ENCODE peak calls at places on chromosomes 7 and 10, in five cellular contexts. P is OCI-LY7, S is NT2/D1, H is heart right ventricle, G is ovary. J is an unnamed sample.

GRCh38 chr10:1272762-1273161 is 216.6 kb downstream of the WDR37 start:
- DNase-seq in P (no peak), S (no peak), H (no peak), G (no peak), J (no peak)

GRCh38 chr10:132520147-132520811 is 17.3 kb upstream of the INPP5A start:
- DNase-seq in P (no peak), S (no peak), H (peak; percentile 65), G (peak; percentile 61), J (no peak)

GRCh38 chr7:125184801-125185200 is 255.2 kb upstream of the POT1 start:
- DNase-seq in P (no peak), S (no peak), H (no peak), G (no peak), J (no peak)

GRCh38 chr10:116147162-116147906 is 125.7 kb downstream of the GFRA1 start:
- DNase-seq in P (no peak), S (no peak), H (no peak), G (no peak), J (peak; percentile 23)

GRCh38 chr7:155579565-155579964 is 33.2 kb upstream of the CNPY1 start:
- DNase-seq in P (no peak), S (no peak), H (no peak), G (no peak), J (no peak)

GRCh38 chr7:127437772-127438330 is 45.3 kb upstream of the ZNF800 start:
- DNase-seq in P (no peak), S (no peak), H (no peak), G (no peak), J (no peak)

GRCh38 chr10:21715531-21716195 is 181.6 kb downstream of the MLLT10 start:
- DNase-seq in P (no peak), S (no peak), H (no peak), G (no peak), J (no peak)

GRCh38 chr7:3760696-3761095 is 459.6 kb downstream of the SDK1 start:
- DNase-seq in P (no peak), S (no peak), H (no peak), G (no peak), J (no peak)

GRCh38 chr7:38550881-38551280 is 80.3 kb downstream of the AMPH start:
- DNase-seq in P (no peak), S (no peak), H (no peak), G (no peak), J (no peak)

GRCh38 chr10:63331586-63331985 is 134.2 kb downstream of the JMJD1C start:
- DNase-seq in P (no peak), S (no peak), H (no peak), G (no peak), J (no peak)

GRCh38 chr7:17005277-17005676 is 123.5 kb upstream of the AGR3 start:
- DNase-seq in P (no peak), S (no peak), H (no peak), G (no peak), J (no peak)

GRCh38 chr10:28842321-28842720 is 165.0 kb downstream of the BAMBI start:
- DNase-seq in P (no peak), S (no peak), H (no peak), G (no peak), J (no peak)

GRCh38 chr7:43834463-43835251 is 34.7 kb downstream of the MRPS24 start:
- DNase-seq in P (peak; percentile 53), S (no peak), H (no peak), G (no peak), J (peak; percentile 49)

GRCh38 chr10:26800468-26800867 is 60.3 kb downstream of the ABI1 start:
- DNase-seq in P (peak; percentile 64), S (no peak), H (no peak), G (no peak), J (no peak)

GRCh38 chr7:625376-625971 is 101.0 kb upstream of the DNAAF5 start:
- DNase-seq in P (no peak), S (no peak), H (no peak), G (no peak), J (no peak)

GRCh38 chr10:15881542-15881941 is 21.2 kb upstream of the MINDY3 start:
- DNase-seq in P (no peak), S (no peak), H (no peak), G (no peak), J (no peak)

GRCh38 chr7:84154991-84155781 is 39.4 kb downstream of the SEMA3A start:
- DNase-seq in P (no peak), S (no peak), H (no peak), G (no peak), J (no peak)

GRCh38 chr7:151062399-151063211 is 3.2 kb downstream of the SLC4A2 start:
- DNase-seq in P (no peak), S (peak; percentile 91), H (no peak), G (peak; percentile 72), J (no peak)

GRCh38 chr7:55957190-55957589 is 5.5 kb downstream of the MRPS17 start:
- DNase-seq in P (no peak), S (no peak), H (no peak), G (no peak), J (no peak)

GRCh38 chr7:1811850-1812692 is 142.0 kb downstream of the ELFN1 start:
- DNase-seq in P (peak; percentile 18), S (no peak), H (no peak), G (no peak), J (no peak)

DNA sequence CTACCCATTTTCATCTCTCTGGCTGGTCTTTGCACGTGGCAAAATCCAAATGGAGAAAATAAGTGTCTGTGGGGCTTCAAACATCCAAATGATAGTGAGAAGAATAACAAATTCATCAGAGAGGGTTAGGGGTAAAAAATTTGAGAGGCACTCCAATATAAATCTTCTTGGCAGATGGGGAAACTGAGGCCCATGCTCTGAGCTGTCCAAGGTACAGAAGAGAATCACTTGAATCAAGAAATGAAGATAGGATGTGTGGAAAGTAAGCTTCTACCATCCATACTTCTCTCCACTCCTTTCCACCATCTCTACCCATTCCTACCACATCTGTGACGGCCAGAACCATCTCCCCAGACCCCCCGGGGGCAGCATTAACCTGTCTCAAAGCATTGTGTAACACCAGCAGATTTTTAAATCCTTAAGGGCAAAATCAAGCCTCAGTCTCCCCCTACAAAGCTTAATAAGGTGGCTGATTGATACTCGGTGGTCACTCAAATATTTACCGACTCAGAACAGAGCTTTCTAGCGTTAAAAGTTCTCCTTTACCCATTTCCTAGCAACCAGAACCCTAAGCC is 816 bp downstream of the GOT1 start:
- DNase-seq in P (peak; percentile 8), S (no peak), H (no peak), G (no peak), J (no peak)
- H3K4me1 ChIP-seq in P (peaks cover 14% of the 10 kb centered on the region), S (no peaks in the 10 kb centered on the region), H (peaks cover 37% of the 10 kb centered on the region), G (peaks cover 7% of the 10 kb centered on the region), J (peaks cover 5% of the 10 kb centered on the region)

GRCh38 chr10:92969151-92969550 is 91.4 kb upstream of the CYP26C1 start:
- DNase-seq in P (no peak), S (no peak), H (no peak), G (no peak), J (no peak)
- H3K4me1 ChIP-seq in P (no peaks in the 10 kb centered on the region), S (no peaks in the 10 kb centered on the region), H (no peaks in the 10 kb centered on the region), G (no peaks in the 10 kb centered on the region), J (no peaks in the 10 kb centered on the region)

GRCh38 chr7:135960709-135961451 is 16.3 kb downstream of the MTPN start:
- DNase-seq in P (no peak), S (no peak), H (no peak), G (no peak), J (no peak)
- H3K4me1 ChIP-seq in P (peaks cover 68% of the 10 kb centered on the region), S (no peaks in the 10 kb centered on the region), H (peaks cover 17% of the 10 kb centered on the region), G (no peaks in the 10 kb centered on the region), J (peaks cover 8% of the 10 kb centered on the region)

GRCh38 chr10:5547684-5547933 is 22.8 kb downstream of the CALML3 start:
- DNase-seq in P (no peak), S (no peak), H (no peak), G (no peak), J (no peak)

GRCh38 chr10:5545426-5545777 is 20.6 kb downstream of the CALML3 start:
- DNase-seq in P (no peak), S (no peak), H (no peak), G (no peak), J (no peak)

GRCh38 chr10:5545011-5545410 is 20.2 kb downstream of the CALML3 start:
- DNase-seq in P (no peak), S (no peak), H (no peak), G (no peak), J (no peak)

GRCh38 chr10:5546891-5547683 is 22.3 kb downstream of the CALML3 start:
- DNase-seq in P (no peak), S (no peak), H (no peak), G (no peak), J (no peak)

DNA sequence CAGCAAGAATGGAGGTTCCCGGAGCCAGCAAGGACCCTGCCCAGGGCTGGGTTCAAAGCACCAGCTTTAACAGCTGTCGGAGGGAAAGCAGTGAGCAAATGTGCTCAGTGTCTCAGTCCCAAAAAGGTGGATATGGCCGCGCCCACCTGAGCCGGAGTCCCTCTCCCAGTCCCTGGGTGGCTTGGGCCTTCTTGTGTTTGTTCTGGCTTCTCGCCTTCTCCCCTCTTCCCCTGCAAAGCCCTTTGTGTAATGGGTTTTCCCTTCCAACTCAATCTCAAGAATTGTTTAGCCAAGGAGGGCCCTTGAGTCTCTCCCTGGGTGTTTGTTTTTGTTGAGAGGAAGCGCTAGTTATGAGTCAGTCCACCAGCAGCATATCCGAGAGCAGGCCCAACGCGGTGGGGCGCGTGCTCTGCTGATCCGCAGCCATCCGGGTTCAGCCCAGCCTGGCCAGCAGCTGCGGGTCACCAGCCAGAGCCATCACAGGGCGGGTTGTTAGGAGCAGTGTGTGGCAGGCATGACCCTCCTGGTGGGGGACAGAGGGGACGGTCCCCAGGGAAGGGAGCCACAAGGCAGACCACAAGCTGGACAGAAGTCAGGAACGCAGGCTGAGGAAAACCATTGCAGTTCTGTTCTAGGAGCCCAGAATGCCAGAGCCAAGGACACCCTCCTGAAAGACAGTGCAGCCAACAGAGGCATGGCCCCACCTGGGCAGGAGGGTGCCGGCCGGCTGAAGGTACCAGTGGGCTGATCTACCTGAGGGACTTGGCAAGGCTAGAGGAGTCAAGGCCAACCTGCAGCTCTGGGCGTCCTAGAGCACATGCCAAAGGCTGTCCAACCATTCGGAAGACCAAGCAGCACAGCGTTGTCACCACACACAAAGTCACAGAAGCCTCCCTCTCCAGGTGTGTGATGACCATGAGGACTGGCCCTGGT is 21.3 kb downstream of the CALML3 start:
- DNase-seq in P (no peak), S (no peak), H (peak; percentile 37), G (peak; percentile 21), J (no peak)
- H3K4me1 ChIP-seq in P (no peaks in the 10 kb centered on the region), S (peaks cover 5% of the 10 kb centered on the region), H (peaks cover 36% of the 10 kb centered on the region), G (peaks cover 9% of the 10 kb centered on the region), J (peaks cover 17% of the 10 kb centered on the region)

GRCh38 chr10:102507521-102507920 is 3.7 kb downstream of the SUFU start:
- DNase-seq in P (no peak), S (no peak), H (no peak), G (no peak), J (no peak)

GRCh38 chr10:102508506-102508905 is 4.7 kb downstream of the SUFU start:
- DNase-seq in P (no peak), S (no peak), H (no peak), G (no peak), J (no peak)

GRCh38 chr10:102505462-102506115 is 1.8 kb downstream of the SUFU start:
- DNase-seq in P (no peak), S (no peak), H (no peak), G (peak; percentile 42), J (no peak)

GRCh38 chr10:102511562-102512274 is 7.9 kb downstream of the SUFU start:
- DNase-seq in P (peak; percentile 80), S (no peak), H (no peak), G (no peak), J (no peak)

DNA sequence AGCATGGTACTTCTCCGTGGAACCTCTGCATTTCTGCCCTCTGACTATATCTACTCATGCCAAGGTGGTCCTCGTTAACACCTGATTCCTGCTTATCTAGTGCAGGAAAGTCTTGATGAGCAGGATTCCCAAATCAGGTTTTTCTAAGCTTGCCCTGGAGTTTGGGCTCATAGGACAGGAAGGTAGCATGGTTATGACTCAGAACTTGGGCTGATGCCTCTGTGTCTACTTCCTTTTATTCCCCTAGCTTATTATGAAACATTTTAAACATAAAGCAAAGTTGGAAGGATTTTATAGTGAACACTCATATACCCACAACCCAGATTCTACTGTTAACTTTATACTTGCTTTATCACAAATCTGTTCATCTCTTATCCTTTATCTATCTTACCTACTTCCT is 5.6 kb downstream of the SUFU start:
- DNase-seq in P (no peak), S (no peak), H (no peak), G (no peak), J (no peak)
- H3K4me1 ChIP-seq in P (peaks cover 28% of the 10 kb centered on the region), S (no peaks in the 10 kb centered on the region), H (peaks cover 23% of the 10 kb centered on the region), G (peaks cover 2% of the 10 kb centered on the region), J (peaks cover 10% of the 10 kb centered on the region)